ENCODE peak calls at places on chromosomes 3 and 15, in ten cellular contexts. One of them, this sample, is unnamed.

GRCh38 chr3:88480822-88481221 is 331.1 kb downstream of the C3orf38 start:
- DNase-seq in esophagus squamous epithelium: no peak
- DNase-seq in ovary: no peak
- DNase-seq in gastrocnemius medialis: no peak
- DNase-seq in testis: no peak
- DNase-seq in body of pancreas: no peak
- DNase-seq in lower leg skin: no peak
- DNase-seq in transverse colon: no peak
- DNase-seq in HepG2: no peak
- DNase-seq in upper lobe of left lung: no peak
- DNase-seq in this sample: no peak

GRCh38 chr3:16140116-16140893 is 34.2 kb upstream of the GALNT15 start:
- DNase-seq in esophagus squamous epithelium: no peak
- DNase-seq in ovary: peak
- DNase-seq in gastrocnemius medialis: peak
- DNase-seq in testis: peak
- DNase-seq in body of pancreas: peak
- DNase-seq in lower leg skin: peak
- DNase-seq in transverse colon: peak
- DNase-seq in HepG2: no peak
- DNase-seq in upper lobe of left lung: no peak
- DNase-seq in this sample: peak

GRCh38 chr3:57060089-57060829 is at the start of gene SPATA12:
- DNase-seq in esophagus squamous epithelium: peak
- DNase-seq in ovary: peak
- DNase-seq in gastrocnemius medialis: peak
- DNase-seq in testis: peak
- DNase-seq in body of pancreas: peak
- DNase-seq in lower leg skin: peak
- DNase-seq in transverse colon: peak
- DNase-seq in HepG2: peak
- DNase-seq in upper lobe of left lung: peak
- DNase-seq in this sample: peak

GRCh38 chr15:38930851-38931572 is 366.4 kb upstream of the RASGRP1 start:
- DNase-seq in esophagus squamous epithelium: no peak
- DNase-seq in ovary: no peak
- DNase-seq in gastrocnemius medialis: no peak
- DNase-seq in testis: no peak
- DNase-seq in body of pancreas: no peak
- DNase-seq in lower leg skin: no peak
- DNase-seq in transverse colon: no peak
- DNase-seq in HepG2: no peak
- DNase-seq in upper lobe of left lung: no peak
- DNase-seq in this sample: no peak

GRCh38 chr3:140344601-140345000 is 333.3 kb upstream of the TRIM42 start:
- DNase-seq in esophagus squamous epithelium: no peak
- DNase-seq in ovary: no peak
- DNase-seq in gastrocnemius medialis: no peak
- DNase-seq in testis: no peak
- DNase-seq in body of pancreas: no peak
- DNase-seq in lower leg skin: no peak
- DNase-seq in transverse colon: no peak
- DNase-seq in HepG2: no peak
- DNase-seq in upper lobe of left lung: no peak
- DNase-seq in this sample: no peak

GRCh38 chr15:68334661-68335124 is 57.1 kb downstream of the FEM1B start:
- DNase-seq in esophagus squamous epithelium: no peak
- DNase-seq in ovary: no peak
- DNase-seq in gastrocnemius medialis: no peak
- DNase-seq in testis: no peak
- DNase-seq in body of pancreas: no peak
- DNase-seq in lower leg skin: no peak
- DNase-seq in transverse colon: no peak
- DNase-seq in HepG2: no peak
- DNase-seq in upper lobe of left lung: no peak
- DNase-seq in this sample: peak

GRCh38 chr15:34789326-34789725 is 6.0 kb downstream of the ACTC1 start:
- DNase-seq in esophagus squamous epithelium: no peak
- DNase-seq in ovary: no peak
- DNase-seq in gastrocnemius medialis: no peak
- DNase-seq in testis: no peak
- DNase-seq in body of pancreas: no peak
- DNase-seq in lower leg skin: no peak
- DNase-seq in transverse colon: no peak
- DNase-seq in HepG2: no peak
- DNase-seq in upper lobe of left lung: no peak
- DNase-seq in this sample: no peak

GRCh38 chr3:33790091-33790490 is 8.3 kb upstream of the PDCD6IP start:
- DNase-seq in esophagus squamous epithelium: no peak
- DNase-seq in ovary: no peak
- DNase-seq in gastrocnemius medialis: no peak
- DNase-seq in testis: no peak
- DNase-seq in body of pancreas: no peak
- DNase-seq in lower leg skin: no peak
- DNase-seq in transverse colon: no peak
- DNase-seq in HepG2: no peak
- DNase-seq in upper lobe of left lung: no peak
- DNase-seq in this sample: no peak

GRCh38 chr3:46283851-46284450 is 41.7 kb downstream of the CCR3 start:
- DNase-seq in esophagus squamous epithelium: no peak
- DNase-seq in ovary: no peak
- DNase-seq in gastrocnemius medialis: no peak
- DNase-seq in testis: no peak
- DNase-seq in body of pancreas: no peak
- DNase-seq in lower leg skin: no peak
- DNase-seq in transverse colon: no peak
- DNase-seq in HepG2: no peak
- DNase-seq in upper lobe of left lung: no peak
- DNase-seq in this sample: no peak

GRCh38 chr3:24242012-24242698 is 252.5 kb downstream of the THRB start:
- DNase-seq in esophagus squamous epithelium: no peak
- DNase-seq in ovary: no peak
- DNase-seq in gastrocnemius medialis: peak
- DNase-seq in testis: no peak
- DNase-seq in body of pancreas: peak
- DNase-seq in lower leg skin: no peak
- DNase-seq in transverse colon: no peak
- DNase-seq in HepG2: no peak
- DNase-seq in upper lobe of left lung: no peak
- DNase-seq in this sample: peak

GRCh38 chr3:5239602-5240001 is 52.1 kb downstream of the EDEM1 start:
- DNase-seq in esophagus squamous epithelium: no peak
- DNase-seq in ovary: no peak
- DNase-seq in gastrocnemius medialis: no peak
- DNase-seq in testis: no peak
- DNase-seq in body of pancreas: no peak
- DNase-seq in lower leg skin: no peak
- DNase-seq in transverse colon: no peak
- DNase-seq in HepG2: no peak
- DNase-seq in upper lobe of left lung: no peak
- DNase-seq in this sample: no peak

GRCh38 chr15:64105113-64105704 is 9.4 kb downstream of the SNX1 start:
- DNase-seq in esophagus squamous epithelium: no peak
- DNase-seq in ovary: peak
- DNase-seq in gastrocnemius medialis: peak
- DNase-seq in testis: peak
- DNase-seq in body of pancreas: peak
- DNase-seq in lower leg skin: no peak
- DNase-seq in transverse colon: no peak
- DNase-seq in HepG2: no peak
- DNase-seq in upper lobe of left lung: peak
- DNase-seq in this sample: no peak

GRCh38 chr3:32143849-32144757 is 37.7 kb downstream of the GPD1L start:
- DNase-seq in esophagus squamous epithelium: no peak
- DNase-seq in ovary: peak
- DNase-seq in gastrocnemius medialis: peak
- DNase-seq in testis: peak
- DNase-seq in body of pancreas: peak
- DNase-seq in lower leg skin: no peak
- DNase-seq in transverse colon: peak
- DNase-seq in HepG2: peak
- DNase-seq in upper lobe of left lung: peak
- DNase-seq in this sample: peak

GRCh38 chr3:181454451-181455027 is 257.2 kb upstream of the SOX2 start:
- DNase-seq in esophagus squamous epithelium: no peak
- DNase-seq in ovary: no peak
- DNase-seq in gastrocnemius medialis: no peak
- DNase-seq in testis: no peak
- DNase-seq in body of pancreas: no peak
- DNase-seq in lower leg skin: no peak
- DNase-seq in transverse colon: no peak
- DNase-seq in HepG2: no peak
- DNase-seq in upper lobe of left lung: no peak
- DNase-seq in this sample: no peak

GRCh38 chr3:128196645-128197044 is 43.4 kb downstream of the EEFSEC start:
- DNase-seq in esophagus squamous epithelium: no peak
- DNase-seq in ovary: no peak
- DNase-seq in gastrocnemius medialis: no peak
- DNase-seq in testis: no peak
- DNase-seq in body of pancreas: no peak
- DNase-seq in lower leg skin: no peak
- DNase-seq in transverse colon: no peak
- DNase-seq in HepG2: no peak
- DNase-seq in upper lobe of left lung: no peak
- DNase-seq in this sample: no peak

GRCh38 chr15:98800437-98801233 is 152.3 kb downstream of the IGF1R start:
- DNase-seq in esophagus squamous epithelium: no peak
- DNase-seq in ovary: peak
- DNase-seq in gastrocnemius medialis: peak
- DNase-seq in testis: peak
- DNase-seq in body of pancreas: peak
- DNase-seq in lower leg skin: no peak
- DNase-seq in transverse colon: peak
- DNase-seq in HepG2: peak
- DNase-seq in upper lobe of left lung: peak
- DNase-seq in this sample: peak
- TF ChIP-seq POLR2A in esophagus squamous epithelium: no peak
- TF ChIP-seq POLR2A in ovary: no peak
- TF ChIP-seq POLR2A in gastrocnemius medialis: no peak
- TF ChIP-seq POLR2A in testis: no peak
- TF ChIP-seq POLR2A in body of pancreas: no peak
- TF ChIP-seq POLR2A in lower leg skin: no peak
- TF ChIP-seq POLR2A in transverse colon: no peak
- TF ChIP-seq POLR2A in HepG2: no peak
- TF ChIP-seq POLR2A in upper lobe of left lung: no peak
- TF ChIP-seq POLR2A in this sample: no peak

GRCh38 chr3:70803317-70803716 is 490.9 kb upstream of the MDFIC2 start:
- DNase-seq in esophagus squamous epithelium: no peak
- DNase-seq in ovary: no peak
- DNase-seq in gastrocnemius medialis: no peak
- DNase-seq in testis: no peak
- DNase-seq in body of pancreas: no peak
- DNase-seq in lower leg skin: no peak
- DNase-seq in transverse colon: no peak
- DNase-seq in HepG2: no peak
- DNase-seq in upper lobe of left lung: no peak
- DNase-seq in this sample: no peak
- TF ChIP-seq POLR2A in esophagus squamous epithelium: no peak
- TF ChIP-seq POLR2A in ovary: no peak
- TF ChIP-seq POLR2A in gastrocnemius medialis: no peak
- TF ChIP-seq POLR2A in testis: no peak
- TF ChIP-seq POLR2A in body of pancreas: no peak
- TF ChIP-seq POLR2A in lower leg skin: no peak
- TF ChIP-seq POLR2A in transverse colon: no peak
- TF ChIP-seq POLR2A in HepG2: no peak
- TF ChIP-seq POLR2A in upper lobe of left lung: no peak
- TF ChIP-seq POLR2A in this sample: no peak

GRCh38 chr3:14687360-14687759 is 12.4 kb downstream of the C3orf20 start:
- DNase-seq in esophagus squamous epithelium: no peak
- DNase-seq in ovary: no peak
- DNase-seq in gastrocnemius medialis: no peak
- DNase-seq in testis: no peak
- DNase-seq in body of pancreas: no peak
- DNase-seq in lower leg skin: no peak
- DNase-seq in transverse colon: no peak
- DNase-seq in HepG2: no peak
- DNase-seq in upper lobe of left lung: no peak
- DNase-seq in this sample: no peak

GRCh38 chr3:14689247-14689980 is 14.5 kb downstream of the C3orf20 start:
- DNase-seq in esophagus squamous epithelium: no peak
- DNase-seq in ovary: no peak
- DNase-seq in gastrocnemius medialis: no peak
- DNase-seq in testis: no peak
- DNase-seq in body of pancreas: no peak
- DNase-seq in lower leg skin: no peak
- DNase-seq in transverse colon: no peak
- DNase-seq in HepG2: no peak
- DNase-seq in upper lobe of left lung: no peak
- DNase-seq in this sample: no peak

GRCh38 chr3:14688525-14688924 is 13.6 kb downstream of the C3orf20 start:
- DNase-seq in esophagus squamous epithelium: no peak
- DNase-seq in ovary: no peak
- DNase-seq in gastrocnemius medialis: no peak
- DNase-seq in testis: no peak
- DNase-seq in body of pancreas: no peak
- DNase-seq in lower leg skin: no peak
- DNase-seq in transverse colon: no peak
- DNase-seq in HepG2: no peak
- DNase-seq in upper lobe of left lung: no peak
- DNase-seq in this sample: no peak

GRCh38 chr3:14691239-14691638 is 16.3 kb downstream of the C3orf20 start:
- DNase-seq in esophagus squamous epithelium: no peak
- DNase-seq in ovary: no peak
- DNase-seq in gastrocnemius medialis: no peak
- DNase-seq in testis: no peak
- DNase-seq in body of pancreas: no peak
- DNase-seq in lower leg skin: no peak
- DNase-seq in transverse colon: no peak
- DNase-seq in HepG2: no peak
- DNase-seq in upper lobe of left lung: no peak
- DNase-seq in this sample: no peak

DNA sequence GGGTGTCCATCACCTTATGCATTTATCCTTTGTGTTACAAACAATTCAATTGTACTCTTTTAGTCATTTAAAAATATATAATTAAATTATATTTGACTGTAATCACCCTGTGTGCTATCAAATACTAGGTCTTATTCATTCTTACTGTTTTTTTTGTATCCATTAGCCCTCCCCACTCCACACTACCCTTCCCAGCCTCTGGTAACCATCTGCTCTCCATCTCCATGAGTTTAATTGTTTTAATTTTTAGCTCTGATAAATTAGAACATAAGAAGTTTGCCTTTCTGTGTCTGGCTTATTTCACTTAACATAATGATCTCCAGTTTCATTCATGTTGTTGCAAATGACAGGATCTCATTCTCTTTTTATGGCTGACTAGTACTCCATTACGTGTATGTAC is 16.8 kb downstream of the C3orf20 start:
- DNase-seq in esophagus squamous epithelium: no peak
- DNase-seq in ovary: no peak
- DNase-seq in gastrocnemius medialis: no peak
- DNase-seq in testis: no peak
- DNase-seq in body of pancreas: no peak
- DNase-seq in lower leg skin: no peak
- DNase-seq in transverse colon: no peak
- DNase-seq in HepG2: no peak
- DNase-seq in upper lobe of left lung: no peak
- DNase-seq in this sample: no peak
- TF ChIP-seq POLR2A in esophagus squamous epithelium: no peak
- TF ChIP-seq POLR2A in ovary: no peak
- TF ChIP-seq POLR2A in gastrocnemius medialis: no peak
- TF ChIP-seq POLR2A in testis: no peak
- TF ChIP-seq POLR2A in body of pancreas: no peak
- TF ChIP-seq POLR2A in lower leg skin: no peak
- TF ChIP-seq POLR2A in transverse colon: no peak
- TF ChIP-seq POLR2A in HepG2: no peak
- TF ChIP-seq POLR2A in upper lobe of left lung: no peak
- TF ChIP-seq POLR2A in this sample: no peak

GRCh38 chr3:47781685-47782537 is at the start of gene SMARCC1:
- DNase-seq in esophagus squamous epithelium: peak
- DNase-seq in ovary: peak
- DNase-seq in gastrocnemius medialis: peak
- DNase-seq in testis: peak
- DNase-seq in body of pancreas: peak
- DNase-seq in lower leg skin: peak
- DNase-seq in transverse colon: peak
- DNase-seq in HepG2: peak
- DNase-seq in upper lobe of left lung: peak
- DNase-seq in this sample: peak
- TF ChIP-seq POLR2A in esophagus squamous epithelium: peak
- TF ChIP-seq POLR2A in ovary: peak
- TF ChIP-seq POLR2A in gastrocnemius medialis: peak
- TF ChIP-seq POLR2A in testis: peak
- TF ChIP-seq POLR2A in body of pancreas: peak
- TF ChIP-seq POLR2A in lower leg skin: peak
- TF ChIP-seq POLR2A in transverse colon: peak
- TF ChIP-seq POLR2A in HepG2: peak
- TF ChIP-seq POLR2A in upper lobe of left lung: peak
- TF ChIP-seq POLR2A in this sample: peak